ENCODE peak calls at places on chromosome 9, in five cellular contexts. D is nephron progenitor cell; S is ovary; B is activated CD8-positive, alpha-beta T cell treated with anti-CD3 and anti-CD28 coated beads for 36 hours; A is spleen. V is an unnamed sample.

GRCh38 chr9:126109575-126109974 is 217.1 kb upstream of the MVB12B start:
- DNase-seq in S (no peak), B (no peak), D (no peak), A (peak; percentile 13), V (no peak)

GRCh38 chr9:3292311-3292710 is 233.5 kb downstream of the RFX3 start:
- DNase-seq in B (no peak), D (no peak), A (no peak), S (no peak), V (no peak)

GRCh38 chr9:94783121-94783664 is 56.7 kb downstream of the AOPEP start:
- DNase-seq in B (peak; percentile 57), A (no peak), D (peak; percentile 60), S (peak; percentile 83), V (peak; percentile 45)

GRCh38 chr9:12923472-12924009 is 148.7 kb downstream of the LURAP1L start:
- DNase-seq in A (no peak), D (no peak), S (no peak), B (no peak), V (no peak)

GRCh38 chr9:131814714-131815113 is 74.8 kb upstream of the RAPGEF1 start:
- DNase-seq in D (no peak), B (no peak), S (no peak), A (no peak), V (no peak)

GRCh38 chr9:2085719-2086515 is 70.8 kb downstream of the SMARCA2 start:
- DNase-seq in B (no peak), D (no peak), S (no peak), A (no peak), V (no peak)

GRCh38 chr9:129888809-129889460 is 53.7 kb downstream of the USP20 start:
- DNase-seq in D (no peak), B (peak; percentile 76), S (no peak), A (peak; percentile 87), V (peak; percentile 70)

GRCh38 chr9:34513567-34514214 is 9.1 kb downstream of the ENHO start:
- DNase-seq in B (no peak), S (no peak), D (peak; percentile 46), A (no peak), V (no peak)

GRCh38 chr9:22084336-22085035 is 75.4 kb upstream of the CDKN2B start:
- DNase-seq in B (no peak), A (no peak), S (no peak), D (no peak), V (no peak)

GRCh38 chr9:81724242-81724889 is 35.0 kb upstream of the TLE1 start:
- DNase-seq in D (no peak), A (no peak), S (no peak), B (no peak), V (no peak)

GRCh38 chr9:130473521-130473920 is 28.8 kb downstream of the ASS1 start:
- DNase-seq in A (no peak), B (no peak), D (no peak), S (no peak), V (no peak)

GRCh38 chr9:97419315-97419867 is 7.5 kb downstream of the TDRD7 start:
- DNase-seq in A (no peak), D (no peak), B (no peak), S (no peak), V (no peak)

GRCh38 chr9:131382850-131383729 is 10.8 kb upstream of the PRRC2B start:
- DNase-seq in A (no peak), D (peak; percentile 56), S (peak; percentile 66), B (no peak), V (no peak)

GRCh38 chr9:91771027-91771426 is 179.0 kb downstream of the ROR2 start:
- DNase-seq in D (no peak), B (no peak), S (peak; percentile 73), A (no peak), V (no peak)

GRCh38 chr9:37032713-37033112 is 1.4 kb downstream of the PAX5 start:
- DNase-seq in S (no peak), D (no peak), A (peak; percentile 75), B (no peak), V (peak; percentile 55)
- TF ChIP-seq CTCF in S (no peak), D (no peak), A (no peak), B (no peak), V (peak; percentile 21)

GRCh38 chr9:35816708-35817107 is 1.9 kb upstream of the HINT2 start:
- DNase-seq in S (no peak), D (no peak), A (no peak), B (no peak), V (no peak)
- TF ChIP-seq CTCF in S (no peak), D (no peak), A (no peak), B (peak; percentile 17), V (no peak)

DNA sequence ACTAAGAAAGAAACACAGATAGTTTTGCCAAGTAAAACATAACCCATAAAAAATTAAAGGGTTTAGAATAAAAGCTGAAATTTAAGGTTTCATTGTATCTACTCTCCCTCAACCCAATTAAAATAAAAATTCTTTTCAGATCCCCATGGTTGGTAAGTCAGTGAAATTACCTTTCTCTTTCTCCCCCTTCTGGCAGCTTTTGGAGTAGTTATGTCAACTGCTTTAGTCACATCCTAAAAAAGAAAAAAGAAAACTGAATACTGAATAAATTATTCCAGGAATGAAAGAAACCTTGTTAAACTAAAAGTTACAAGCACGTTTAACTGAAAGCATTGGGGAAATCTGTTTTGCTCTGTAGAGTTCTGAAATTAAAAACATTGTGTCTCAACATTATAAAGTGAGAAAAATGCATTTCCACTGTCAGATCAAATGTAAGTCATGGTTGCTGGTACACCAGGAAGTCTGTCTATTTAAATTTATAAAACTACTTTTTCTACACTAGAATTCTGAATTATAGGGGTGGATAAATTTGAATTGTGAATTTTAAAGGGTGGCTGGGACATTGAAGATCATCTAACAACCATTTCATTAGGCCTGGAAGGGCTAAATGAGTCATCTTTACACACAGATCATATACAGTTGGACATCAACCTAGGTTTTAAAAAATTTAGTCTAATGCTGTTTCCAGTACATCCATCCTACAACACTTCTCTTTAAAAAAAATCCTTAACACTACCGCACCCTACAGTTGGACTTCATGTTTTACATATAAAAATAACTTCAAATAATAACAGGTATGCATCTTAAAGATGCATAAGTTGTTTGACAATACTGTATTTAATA is 24.7 kb downstream of the PSIP1 start:
- DNase-seq in D (no peak), S (no peak), A (no peak), B (no peak), V (no peak)
- TF ChIP-seq CTCF in D (no peak), S (no peak), A (peak; percentile 33), B (peak; percentile 68), V (peak; percentile 40)

GRCh38 chr9:77014597-77015263 is 4.7 kb upstream of the FOXB2 start:
- DNase-seq in D (peak; percentile 32), B (no peak), S (no peak), A (no peak), V (no peak)
- TF ChIP-seq CTCF in D (peak; percentile 7), B (peak; percentile 24), S (no peak), A (no peak), V (no peak)

GRCh38 chr9:113677057-113677456 is 199.1 kb upstream of the ZNF618 start:
- DNase-seq in A (no peak), S (no peak), B (peak; percentile 35), D (no peak), V (no peak)

GRCh38 chr9:113677569-113677968 is 198.5 kb upstream of the ZNF618 start:
- DNase-seq in A (no peak), S (no peak), D (no peak), B (no peak), V (no peak)

GRCh38 chr9:113674436-113674835 is 201.7 kb upstream of the ZNF618 start:
- DNase-seq in S (no peak), A (no peak), D (no peak), B (no peak), V (no peak)

GRCh38 chr9:113673726-113674125 is 202.4 kb upstream of the ZNF618 start:
- DNase-seq in B (no peak), D (no peak), S (no peak), A (no peak), V (no peak)

DNA sequence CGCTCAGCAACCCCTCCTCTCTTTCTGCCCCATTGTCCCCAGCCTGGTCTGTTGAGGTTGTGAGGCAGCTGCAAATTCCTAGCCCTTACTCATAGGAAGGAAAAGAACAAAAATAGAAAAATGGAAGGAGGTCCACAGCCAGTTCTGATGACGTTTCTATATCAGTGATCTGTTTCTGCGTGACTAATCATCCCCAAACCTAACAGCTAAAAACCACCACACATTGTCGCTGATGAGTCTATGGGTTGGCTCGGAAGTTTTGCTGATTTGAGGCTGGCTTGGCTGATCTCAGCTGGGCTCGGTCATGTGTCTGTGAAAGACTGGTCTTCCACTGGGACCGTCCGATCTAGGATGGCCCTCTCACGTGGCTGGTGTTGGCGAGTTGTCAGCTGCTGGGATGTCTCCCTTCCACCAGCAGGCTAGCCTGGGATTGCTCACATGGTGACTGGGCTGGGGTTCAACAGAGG is 200.6 kb upstream of the ZNF618 start:
- DNase-seq in B (no peak), S (peak; percentile 31), A (no peak), D (no peak), V (no peak)
- TF ChIP-seq CTCF in B (no peak), S (no peak), A (no peak), D (no peak), V (no peak)

GRCh38 chr9:124658165-124659017 is 112.7 kb downstream of the NR6A1 start:
- DNase-seq in S (peak; percentile 43), A (peak; percentile 74), B (peak; percentile 73), D (peak; percentile 72), V (peak; percentile 83)
- TF ChIP-seq CTCF in S (no peak), A (no peak), B (no peak), D (no peak), V (no peak)

GRCh38 chr9:74771262-74771585 is 116.5 kb downstream of the TRPM6 start:
- DNase-seq in A (no peak), B (peak; percentile 27), S (no peak), D (no peak), V (no peak)
- TF ChIP-seq CTCF in A (peak; percentile 0), B (peak; percentile 11), S (no peak), D (no peak), V (no peak)

GRCh38 chr9:114754574-114754973 is 51.3 kb downstream of the TNFSF15 start:
- DNase-seq in A (peak; percentile 79), D (no peak), S (no peak), B (peak; percentile 43), V (peak; percentile 48)
- TF ChIP-seq CTCF in A (no peak), D (no peak), S (no peak), B (no peak), V (no peak)

GRCh38 chr9:89799766-89800165 is 195.0 kb downstream of the GADD45G start:
- DNase-seq in A (no peak), D (no peak), B (no peak), S (no peak), V (no peak)
- TF ChIP-seq CTCF in A (no peak), D (no peak), B (no peak), S (no peak), V (no peak)

GRCh38 chr9:75588808-75589207 is 301.7 kb upstream of the PCSK5 start:
- DNase-seq in D (no peak), B (no peak), S (no peak), A (no peak), V (no peak)
- TF ChIP-seq CTCF in D (peak; percentile 26), B (no peak), S (no peak), A (no peak), V (peak; percentile 25)

V was measured in GM13977.